ENCODE peak calls at places on chromosome 20, in ten cellular contexts. Z, X, P, U, W, M, T, C, E and V are unnamed samples. For H3K4me1, the result is how much of the 10 kb centered on the place peaks cover.

GRCh38 chr20:21151791-21152190 is 25.9 kb downstream of the KIZ start:
- DNase-seq in X (no peak), E (no peak), T (no peak), Z (no peak), M (no peak), P (no peak), U (no peak), W (no peak), C (no peak), V (no peak)

GRCh38 chr20:32205502-32206382 is 1.8 kb downstream of the PLAGL2 start:
- DNase-seq in M (peak), C (no peak), T (no peak), E (no peak), Z (no peak), W (no peak), P (no peak), U (no peak), X (no peak), V (no peak)

GRCh38 chr20:49880177-49880576 is 35.2 kb downstream of the SPATA2 start:
- DNase-seq in P (no peak), E (no peak), W (no peak), T (no peak), C (no peak), U (no peak), X (no peak), M (no peak), Z (no peak), V (no peak)

GRCh38 chr20:23048283-23049200 is 930 bp downstream of the THBD start:
- DNase-seq in E (no peak), M (peak), T (peak), U (peak), X (no peak), W (peak), C (peak), P (peak), Z (no peak), V (peak)

GRCh38 chr20:25318471-25319240 is 70.8 kb downstream of the PYGB start:
- DNase-seq in P (no peak), W (no peak), M (no peak), U (no peak), T (no peak), C (peak), X (peak), E (peak), Z (no peak), V (no peak)

GRCh38 chr20:9916776-9917175 is 77.9 kb upstream of the PAK5 start:
- DNase-seq in P (no peak), X (no peak), E (no peak), M (no peak), C (no peak), T (no peak), U (no peak), W (no peak), Z (no peak), V (no peak)

GRCh38 chr20:478949-479429 is 16.7 kb upstream of the TBC1D20 start:
- DNase-seq in T (no peak), Z (peak), P (no peak), C (peak), E (no peak), X (no peak), M (peak), W (peak), U (peak), V (no peak)

GRCh38 chr20:51562334-51563140 is 20.0 kb upstream of the NFATC2 start:
- DNase-seq in Z (no peak), U (peak), P (peak), W (peak), C (peak), E (peak), X (no peak), M (peak), T (peak), V (peak)

GRCh38 chr20:59455392-59456341 is 148.7 kb upstream of the PHACTR3 start:
- DNase-seq in U (no peak), M (peak), C (peak), T (no peak), X (no peak), E (no peak), W (peak), Z (no peak), P (no peak), V (no peak)

GRCh38 chr20:22567944-22568871 is 16.2 kb downstream of the FOXA2 start:
- DNase-seq in M (peak), X (no peak), T (no peak), U (no peak), E (no peak), W (no peak), Z (no peak), C (peak), P (no peak), V (no peak)

GRCh38 chr20:38520261-38520660 is 47.6 kb downstream of the RALGAPB start:
- DNase-seq in W (no peak), C (no peak), U (no peak), X (no peak), T (no peak), E (no peak), P (no peak), M (no peak), Z (no peak), V (no peak)
- H3K4me3 ChIP-seq in W (no peak), C (no peak), U (no peak), X (no peak), T (no peak), E (no peak), P (no peak), M (no peak), Z (no peak), V (no peak)

DNA sequence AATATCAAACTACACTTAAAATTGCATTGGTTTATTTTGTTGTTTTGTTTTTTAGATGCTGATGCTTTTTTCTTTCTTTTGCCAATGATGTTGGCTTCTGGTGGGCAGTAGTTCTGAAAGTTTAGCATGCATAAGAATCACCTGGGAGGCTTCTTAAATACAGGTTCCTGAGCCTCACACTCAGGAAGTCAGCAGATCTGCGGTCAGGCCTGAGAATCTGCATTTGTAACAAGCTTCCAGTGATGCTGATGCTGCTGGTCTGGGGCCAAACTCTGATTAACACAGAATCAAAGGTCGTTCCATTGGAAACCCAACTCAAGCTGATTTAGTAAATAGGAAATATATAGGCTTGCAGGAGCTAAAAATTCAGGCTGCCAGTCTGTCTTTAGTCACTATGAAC is 412.9 kb upstream of the SPTLC3 start:
- DNase-seq in P (no peak), X (no peak), M (no peak), Z (no peak), T (no peak), C (no peak), E (no peak), U (no peak), W (no peak), V (no peak)
- H3K4me1 ChIP-seq in P (under half), X (under half), M (under half), Z (under half), T (under half), C (under half), E (under half), U (under half), W (under half), V (under half)

DNA sequence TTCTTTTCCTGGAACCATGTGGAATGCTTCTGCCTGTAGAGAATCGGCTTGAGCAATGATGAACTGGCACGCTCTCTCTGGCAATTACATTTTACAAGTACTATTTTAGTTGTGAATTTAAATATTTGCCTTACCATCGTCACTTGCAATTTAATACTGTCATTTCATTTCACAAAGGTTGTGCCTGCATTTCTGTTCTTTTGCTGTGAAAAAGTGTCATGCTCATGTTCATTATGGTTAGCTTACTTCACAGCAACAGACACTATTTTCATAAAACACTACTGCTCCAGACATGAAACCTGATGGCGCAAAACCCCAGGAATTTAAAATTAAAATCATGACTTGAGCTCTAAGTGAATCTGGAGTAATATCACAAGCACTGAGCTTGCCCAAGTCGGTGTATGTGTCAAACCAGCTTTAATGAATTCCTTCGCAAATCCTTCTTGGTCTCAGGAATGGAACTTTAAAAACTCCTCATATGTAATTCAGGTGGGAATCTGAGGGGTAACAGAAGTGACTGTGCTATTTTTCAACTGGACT is 59.8 kb upstream of the EMILIN3 start:
- DNase-seq in W (no peak), M (no peak), Z (no peak), C (no peak), U (no peak), X (no peak), T (no peak), P (no peak), E (no peak), V (no peak)
- H3K27ac ChIP-seq in W (no peak), M (no peak), Z (peak), C (no peak), U (no peak), X (no peak), T (no peak), P (no peak), E (no peak), V (no peak)

DNA sequence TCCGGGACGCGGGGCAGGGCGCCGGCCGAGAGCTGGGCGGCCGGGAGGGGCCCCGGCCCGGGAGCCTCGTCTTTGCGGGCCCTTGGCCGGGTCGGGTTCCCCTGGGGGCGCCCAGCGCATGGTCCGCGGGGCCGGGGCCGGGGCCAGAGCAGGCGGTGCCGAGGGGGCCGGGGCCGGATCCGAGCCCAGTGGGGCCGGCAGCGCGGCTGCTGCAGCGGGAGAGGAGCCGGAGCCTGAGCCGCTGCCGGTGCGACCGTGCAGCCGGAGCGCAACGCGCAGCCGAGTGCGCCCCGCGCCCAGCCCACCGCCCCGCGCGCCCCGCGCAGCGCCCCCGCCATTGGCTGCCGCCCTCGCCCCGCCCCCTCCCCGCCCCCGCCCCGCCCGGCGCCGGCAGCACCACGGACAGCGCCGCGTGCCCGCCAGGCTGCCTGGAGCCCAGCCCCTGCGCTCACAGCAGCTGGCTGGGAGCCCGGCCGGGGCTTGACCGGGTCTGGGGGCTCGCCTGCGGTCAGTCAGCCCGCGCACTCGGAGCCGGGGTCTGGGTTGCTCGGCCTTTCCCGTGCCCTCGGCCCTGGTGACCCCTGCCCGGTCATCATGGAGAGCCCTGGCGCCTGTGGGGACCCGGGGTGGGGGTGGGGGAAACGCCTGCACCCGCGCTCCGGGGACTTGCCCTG is at the start of gene HRH3:
- DNase-seq in W (no peak), P (no peak), T (no peak), M (peak), C (peak), Z (peak), X (no peak), U (no peak), E (no peak), V (peak)
- H3K4me3 ChIP-seq in W (no peak), P (no peak), T (no peak), M (peak), C (no peak), Z (peak), X (no peak), U (no peak), E (peak), V (peak)